ENCODE peak calls at places on chromosomes 16 and 17, in seven cellular contexts. S is stimulated activated CD4-positive, alpha-beta T cell treated with anti-CD3 and anti-CD28 coated beads, Interleukin-2, amount 100 ng/mL, for 48 hours; E is tibial artery; N is GM23338; Q is HT-29; F is NCI-H460; D is NCI-H1436. X is an unnamed sample.

GRCh38 chr16:54630284-54630967 is 300.2 kb upstream of the IRX5 start:
- DNase-seq in N (no peak), F (no peak), D (no peak), E (no peak), Q (no peak), S (no peak), X (no peak)

GRCh38 chr16:50320310-50320709 is 48.5 kb downstream of the BRD7 start:
- DNase-seq in S (no peak), D (no peak), E (no peak), N (no peak), F (no peak), Q (no peak), X (no peak)

GRCh38 chr16:12406158-12406557 is 397.5 kb downstream of the CPPED1 start:
- DNase-seq in S (no peak), D (no peak), Q (no peak), E (no peak), F (no peak), N (no peak), X (no peak)

GRCh38 chr17:7250655-7251329 is 742 bp downstream of the CTDNEP1 start:
- DNase-seq in D (no peak), N (peak), E (no peak), F (no peak), Q (no peak), S (no peak), X (peak)

GRCh38 chr17:10233157-10233556 is 34.8 kb upstream of the GAS7 start:
- DNase-seq in E (no peak), S (no peak), D (no peak), F (peak), N (no peak), Q (no peak), X (no peak)

GRCh38 chr16:24766057-24766456 is 36.6 kb downstream of the TNRC6A start:
- DNase-seq in E (no peak), F (no peak), Q (no peak), S (no peak), N (no peak), D (no peak), X (no peak)

GRCh38 chr16:29813644-29814562 is 1.9 kb downstream of the PRRT2 start:
- DNase-seq in F (no peak), Q (no peak), E (no peak), S (no peak), N (no peak), D (peak), X (peak)

GRCh38 chr17:80786470-80786869 is 205.2 kb upstream of the CHMP6 start:
- DNase-seq in D (no peak), E (no peak), N (no peak), F (no peak), Q (no peak), S (no peak), X (no peak)

GRCh38 chr17:57104461-57105175 is 19.6 kb downstream of the AKAP1 start:
- DNase-seq in D (no peak), S (no peak), Q (no peak), N (no peak), E (no peak), F (no peak), X (no peak)

GRCh38 chr16:49921791-49922456 is 66.0 kb upstream of the ZNF423 start:
- DNase-seq in N (peak), F (peak), S (peak), E (peak), Q (peak), D (peak), X (peak)

GRCh38 chr16:88833086-88833485 is 21.4 kb upstream of the APRT start:
- DNase-seq in Q (no peak), F (no peak), S (no peak), N (no peak), E (no peak), D (no peak), X (no peak)

GRCh38 chr17:63700528-63701441 is 860 bp upstream of the LIMD2 start:
- DNase-seq in D (peak), S (peak), Q (no peak), N (peak), E (peak), F (no peak), X (peak)

GRCh38 chr17:75356260-75356937 is 49.1 kb downstream of the GRB2 start:
- DNase-seq in Q (no peak), S (no peak), E (no peak), F (no peak), N (no peak), D (no peak), X (no peak)

X was measured in nephron progenitor cell.